ENCODE peak calls at places on chromosomes 11 and 22, in five cellular contexts. D is foreskin keratinocyte, S is B cell, H is testis, A is right lobe of liver. Q is an unnamed sample.

GRCh38 chr22:23218867-23219251 is 38.5 kb downstream of the BCR start:
- DNase-seq in D (no peak), S (peak), H (no peak), A (peak), Q (no peak)

GRCh38 chr22:46612904-46613605 is 7.1 kb upstream of the GRAMD4 start:
- DNase-seq in D (no peak), S (no peak), H (no peak), A (no peak), Q (peak)

GRCh38 chr11:132050081-132050480 is 679.7 kb downstream of the NTM start:
- DNase-seq in D (no peak), S (no peak), H (no peak), A (no peak), Q (no peak)

GRCh38 chr22:37745548-37746365 is 48.9 kb downstream of the TRIOBP start:
- DNase-seq in D (peak), S (peak), H (peak), A (peak), Q (peak)

GRCh38 chr11:95067828-95068244 is 1.1 kb downstream of the SRSF8 start:
- DNase-seq in D (no peak), S (no peak), H (no peak), A (no peak), Q (no peak)

GRCh38 chr11:37948258-37948657 is 1350.2 kb upstream of the RAG2 start:
- DNase-seq in D (no peak), S (no peak), H (no peak), A (no peak), Q (no peak)

GRCh38 chr11:130876931-130877330 is 39.3 kb downstream of the SNX19 start:
- DNase-seq in D (no peak), S (no peak), H (no peak), A (no peak), Q (no peak)

GRCh38 chr22:41094036-41094435 is 1.6 kb downstream of the EP300 start:
- DNase-seq in D (peak), S (no peak), H (peak), A (no peak), Q (no peak)

GRCh38 chr11:26583550-26583949 is 11.5 kb upstream of the MUC15 start:
- DNase-seq in D (peak), S (no peak), H (no peak), A (no peak), Q (no peak)

GRCh38 chr11:2576116-2576515 is 123.7 kb downstream of the KCNQ1OT1 start:
- DNase-seq in D (no peak), S (no peak), H (no peak), A (peak), Q (no peak)

GRCh38 chr11:10329935-10330334 is 25.1 kb downstream of the ADM start:
- DNase-seq in D (peak), S (no peak), H (no peak), A (no peak), Q (no peak)

GRCh38 chr11:536841-537621 is at the start of gene LRRC56:
- DNase-seq in D (peak), S (peak), H (peak), A (peak), Q (peak)

GRCh38 chr11:31509017-31509411 is 408 bp downstream of the IMMP1L start:
- DNase-seq in D (peak), S (no peak), H (no peak), A (no peak), Q (peak)

GRCh38 chr22:31726692-31727091 is 23.2 kb downstream of the PRR14L start:
- DNase-seq in D (no peak), S (no peak), H (no peak), A (no peak), Q (no peak)

GRCh38 chr11:93221539-93221938 is 23.7 kb upstream of the SLC36A4 start:
- DNase-seq in D (no peak), S (no peak), H (no peak), A (no peak), Q (no peak)

GRCh38 chr11:10358696-10359095 is 53.8 kb downstream of the ADM start:
- DNase-seq in D (peak), S (no peak), H (no peak), A (no peak), Q (no peak)

GRCh38 chr11:94737171-94737611 is 31.0 kb upstream of the AMOTL1 start:
- DNase-seq in D (peak), S (no peak), H (no peak), A (no peak), Q (no peak)

GRCh38 chr11:6397156-6397555 is 6.9 kb downstream of the SMPD1 start:
- DNase-seq in D (no peak), S (no peak), H (no peak), A (no peak), Q (no peak)

GRCh38 chr11:120258661-120259060 is 18.7 kb downstream of the POU2F3 start:
- DNase-seq in D (no peak), S (no peak), H (no peak), A (no peak), Q (no peak)

GRCh38 chr11:111696556-111696955 is 69.6 kb downstream of the PPP2R1B start:
- DNase-seq in D (no peak), S (no peak), H (no peak), A (no peak), Q (no peak)

GRCh38 chr11:92475824-92476223 is 251.2 kb downstream of the FAT3 start:
- DNase-seq in D (no peak), S (no peak), H (no peak), A (no peak), Q (no peak)

GRCh38 chr22:24589518-24590030 is 3.3 kb downstream of the LRRC75B start:
- DNase-seq in D (no peak), S (no peak), H (no peak), A (no peak), Q (no peak)

GRCh38 chr11:126158054-126158791 is 53.2 kb downstream of the RPUSD4 start:
- DNase-seq in D (no peak), S (no peak), H (no peak), A (no peak), Q (no peak)

GRCh38 chr22:22060200-22061084 is 77.9 kb upstream of the TOP3B start:
- DNase-seq in D (peak), S (peak), H (peak), A (peak), Q (peak)

GRCh38 chr22:42277988-42278776 is 7.7 kb upstream of the TCF20 start:
- DNase-seq in D (no peak), S (no peak), H (no peak), A (no peak), Q (no peak)
- TF ChIP-seq CTCF in D (peak), S (no peak), H (no peak), A (no peak), Q (peak)

DNA sequence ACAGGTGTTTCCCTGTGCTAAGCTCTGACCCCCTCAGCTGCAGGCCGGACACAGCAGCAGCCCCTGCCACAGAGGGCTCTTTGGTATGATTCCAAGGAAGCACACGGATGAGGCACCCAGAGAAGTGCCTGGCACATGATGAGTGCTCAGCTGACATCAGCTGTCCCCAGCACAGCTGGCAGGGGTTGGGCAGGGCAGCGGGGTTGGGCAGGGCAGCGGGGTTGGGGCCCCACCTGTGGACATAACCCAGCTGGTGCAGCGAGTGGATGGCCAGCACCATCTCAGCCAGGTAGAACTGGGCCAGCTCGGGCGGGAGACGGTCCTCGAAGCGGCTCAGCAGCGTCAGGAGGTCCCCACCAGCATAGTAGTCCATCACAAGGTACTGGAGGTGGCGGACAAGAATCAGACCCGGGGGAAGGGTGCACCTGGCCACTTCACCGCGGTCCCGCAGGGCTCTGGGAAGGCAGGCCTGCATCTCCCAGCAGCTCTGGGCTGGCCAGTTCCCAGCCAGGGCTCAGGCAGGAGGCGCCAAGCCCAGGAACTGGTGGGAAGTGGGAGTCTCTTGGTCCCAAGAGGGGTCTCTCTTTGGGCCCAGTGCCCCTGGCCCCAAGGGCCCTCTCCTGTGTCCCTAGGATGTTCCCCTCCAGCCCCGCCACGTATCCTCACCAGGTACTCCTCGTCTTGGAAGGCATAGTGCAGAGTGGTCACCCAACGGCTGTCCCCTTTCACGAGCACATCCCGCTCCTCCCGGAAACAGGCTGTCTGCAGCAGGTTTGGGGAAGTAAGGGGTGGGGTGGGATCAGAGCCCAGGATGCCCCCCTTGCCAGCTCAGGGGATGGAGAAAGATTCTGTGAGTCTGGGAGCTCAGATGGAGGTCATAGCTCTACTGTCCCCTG is 4.3 kb downstream of the CDC42BPG start:
- DNase-seq in D (no peak), S (no peak), H (no peak), A (no peak), Q (no peak)
- TF ChIP-seq CTCF in D (no peak), S (no peak), H (no peak), A (peak), Q (no peak)

GRCh38 chr11:73374130-73374529 is 2.1 kb upstream of the RELT start:
- DNase-seq in D (no peak), S (no peak), H (no peak), A (no peak), Q (no peak)
- TF ChIP-seq CTCF in D (no peak), S (no peak), H (no peak), A (no peak), Q (no peak)

GRCh38 chr11:61173456-61173855 is 12.2 kb upstream of the VPS37C start:
- DNase-seq in D (no peak), S (no peak), H (no peak), A (no peak), Q (no peak)
- TF ChIP-seq CTCF in D (peak), S (no peak), H (no peak), A (no peak), Q (peak)

GRCh38 chr11:103608566-103608965 is 427.9 kb upstream of the DDI1 start:
- DNase-seq in D (peak), S (no peak), H (no peak), A (no peak), Q (no peak)

GRCh38 chr11:103610435-103610834 is 426.0 kb upstream of the DDI1 start:
- DNase-seq in D (no peak), S (no peak), H (no peak), A (no peak), Q (no peak)

GRCh38 chr11:103604310-103604709 is 432.1 kb upstream of the DDI1 start:
- DNase-seq in D (no peak), S (no peak), H (no peak), A (no peak), Q (no peak)

GRCh38 chr11:103609117-103610066 is 427.0 kb upstream of the DDI1 start:
- DNase-seq in D (peak), S (no peak), H (no peak), A (no peak), Q (no peak)
- TF ChIP-seq CTCF in D (peak), S (no peak), H (peak), A (no peak), Q (no peak)

GRCh38 chr11:76838422-76839068 is 22.2 kb upstream of the ACER3 start:
- DNase-seq in D (no peak), S (no peak), H (no peak), A (no peak), Q (no peak)
- TF ChIP-seq CTCF in D (peak), S (no peak), H (no peak), A (no peak), Q (no peak)

GRCh38 chr11:69657456-69657910 is 16.5 kb downstream of the CCND1 start:
- DNase-seq in D (no peak), S (no peak), H (no peak), A (no peak), Q (no peak)

GRCh38 chr11:69658606-69659450 is 16.3 kb downstream of the LTO1 start:
- DNase-seq in D (no peak), S (no peak), H (no peak), A (no peak), Q (no peak)

GRCh38 chr11:69656536-69657455 is 15.8 kb downstream of the CCND1 start:
- DNase-seq in D (peak), S (no peak), H (no peak), A (no peak), Q (no peak)

GRCh38 chr11:69659591-69659990 is 15.6 kb downstream of the LTO1 start:
- DNase-seq in D (no peak), S (no peak), H (no peak), A (no peak), Q (no peak)

GRCh38 chr11:69657911-69658605 is 17.1 kb downstream of the LTO1 start:
- DNase-seq in D (no peak), S (no peak), H (no peak), A (no peak), Q (no peak)
- TF ChIP-seq CTCF in D (no peak), S (no peak), H (no peak), A (no peak), Q (no peak)

GRCh38 chr11:64161037-64161436 is 4.9 kb downstream of the MACROD1 start:
- DNase-seq in D (no peak), S (no peak), H (no peak), A (no peak), Q (no peak)

GRCh38 chr11:64163951-64164350 is 2.0 kb downstream of the MACROD1 start:
- DNase-seq in D (no peak), S (peak), H (no peak), A (no peak), Q (no peak)

GRCh38 chr11:64165842-64166635 is at the start of gene MACROD1:
- DNase-seq in D (peak), S (peak), H (peak), A (peak), Q (peak)

GRCh38 chr11:64164392-64165312 is 1.3 kb downstream of the MACROD1 start:
- DNase-seq in D (peak), S (peak), H (no peak), A (peak), Q (no peak)

DNA sequence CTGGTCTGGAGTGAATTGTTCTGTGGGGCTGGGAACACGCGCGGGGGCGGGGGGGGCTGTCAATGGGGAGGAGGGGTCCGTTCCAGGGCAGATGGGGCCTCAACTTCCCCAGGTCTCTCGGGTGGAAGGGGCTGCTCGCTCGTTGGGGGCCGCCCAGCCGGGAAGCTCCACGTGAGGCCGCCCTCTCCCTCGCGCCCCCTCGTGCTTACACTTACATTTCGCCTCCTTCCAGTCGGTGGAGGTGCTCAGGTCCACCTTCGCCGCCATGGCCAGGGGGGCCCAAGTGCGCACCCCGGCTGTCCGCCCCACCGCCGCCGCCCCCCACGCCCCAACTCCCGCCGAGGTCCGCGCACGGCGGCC is 451 bp downstream of the MACROD1 start:
- DNase-seq in D (no peak), S (peak), H (no peak), A (no peak), Q (no peak)
- TF ChIP-seq CTCF in D (no peak), S (no peak), H (no peak), A (no peak), Q (peak)

GRCh38 chr11:64449381-64450167 is 90.6 kb downstream of the RPS6KA4 start:
- DNase-seq in D (peak), S (peak), H (peak), A (peak), Q (peak)
- TF ChIP-seq CTCF in D (peak), S (peak), H (peak), A (peak), Q (peak)

Q was measured in GM10248.